ENCODE peak calls at places on chromosomes 5 and 9, in eight cellular contexts. W is neural progenitor cell, F is H9, Z is IMR-90, C is OCI-LY7, E is HCT116, K is H1, S is hepatocyte. O is an unnamed sample.

GRCh38 chr9:33988219-33988890 is 60.3 kb downstream of the UBAP2 start:
- DNase-seq in K (no peak), S (no peak), E (no peak), F (no peak), C (no peak), Z (peak; percentile 43), W (no peak), O (no peak)

GRCh38 chr9:125525846-125526619 is 181.0 kb downstream of the MAPKAP1 start:
- DNase-seq in Z (peak; percentile 89), C (no peak), W (no peak), K (no peak), E (no peak), F (no peak), S (no peak), O (peak; percentile 65)

GRCh38 chr5:159003045-159004030 is 96.4 kb downstream of the EBF1 start:
- DNase-seq in S (peak; percentile 30), W (no peak), Z (peak; percentile 37), C (no peak), E (no peak), F (no peak), K (no peak), O (no peak)

GRCh38 chr9:137021979-137022619 is 5.9 kb downstream of the ABCA2 start:
- DNase-seq in C (peak; percentile 89), K (peak; percentile 90), S (peak; percentile 88), W (peak; percentile 78), E (peak; percentile 92), F (peak; percentile 98), Z (peak; percentile 68), O (peak; percentile 97)

GRCh38 chr9:137520614-137521404 is 29.4 kb downstream of the PNPLA7 start:
- DNase-seq in K (no peak), F (no peak), C (no peak), W (no peak), Z (no peak), E (no peak), S (no peak), O (peak; percentile 69)

GRCh38 chr9:117392992-117393391 is 21.9 kb downstream of the ASTN2 start:
- DNase-seq in C (no peak), Z (no peak), S (no peak), W (no peak), E (no peak), F (peak; percentile 69), K (no peak), O (no peak)

GRCh38 chr9:104682642-104683041 is 11.7 kb upstream of the OR13D1 start:
- DNase-seq in F (no peak), C (peak; percentile 62), W (peak; percentile 73), Z (peak; percentile 51), S (peak; percentile 61), E (peak; percentile 53), K (no peak), O (no peak)

GRCh38 chr9:694499-695154 is 146.9 kb upstream of the DMRT1 start:
- DNase-seq in S (peak; percentile 32), F (no peak), W (no peak), K (no peak), C (no peak), E (no peak), Z (peak; percentile 93), O (peak; percentile 78)

GRCh38 chr5:79023323-79023722 is 38.2 kb upstream of the ARSB start:
- DNase-seq in Z (no peak), C (no peak), F (no peak), E (no peak), W (no peak), S (no peak), K (no peak), O (no peak)

GRCh38 chr5:490116-491094 is 33.8 kb downstream of the SLC9A3 start:
- DNase-seq in E (no peak), W (no peak), Z (no peak), K (no peak), C (no peak), S (no peak), F (no peak), O (no peak)

GRCh38 chr5:43432486-43433365 is 20.5 kb upstream of the CCL28 start:
- DNase-seq in Z (peak; percentile 52), S (peak; percentile 72), F (no peak), E (peak; percentile 31), K (no peak), W (no peak), C (no peak), O (peak; percentile 48)

GRCh38 chr5:141914154-141914743 is 9.4 kb upstream of the DELE1 start:
- DNase-seq in E (no peak), Z (no peak), S (peak; percentile 63), F (peak; percentile 81), W (peak; percentile 78), K (no peak), C (peak; percentile 31), O (peak; percentile 87)

GRCh38 chr5:177431317-177432142 is 5.1 kb downstream of the GRK6 start:
- DNase-seq in E (no peak), W (no peak), K (no peak), Z (no peak), S (no peak), F (no peak), C (peak; percentile 91), O (peak; percentile 75)

GRCh38 chr5:154211611-154212390 is 21.3 kb downstream of the GALNT10 start:
- DNase-seq in W (no peak), C (no peak), Z (peak; percentile 79), F (no peak), S (no peak), K (no peak), E (no peak), O (peak; percentile 79)

GRCh38 chr5:28344803-28345433 is 1306.5 kb upstream of the CDH9 start:
- DNase-seq in Z (no peak), W (peak; percentile 77), S (peak; percentile 74), E (no peak), K (peak; percentile 2), C (peak; percentile 35), F (peak; percentile 29), O (peak; percentile 27)

GRCh38 chr9:124707667-124708066 is 63.4 kb downstream of the NR6A1 start:
- DNase-seq in W (no peak), C (no peak), S (no peak), E (no peak), Z (no peak), F (no peak), K (no peak), O (no peak)

GRCh38 chr9:78678901-78679300 is 382.0 kb downstream of the PSAT1 start:
- DNase-seq in F (no peak), Z (no peak), K (no peak), W (no peak), C (no peak), S (no peak), E (no peak), O (no peak)

GRCh38 chr5:133193794-133194193 is 142.0 kb downstream of the HSPA4 start:
- DNase-seq in F (no peak), S (no peak), Z (no peak), C (no peak), E (no peak), W (no peak), K (no peak), O (no peak)

GRCh38 chr9:136267261-136268111 is 21.9 kb upstream of the QSOX2 start:
- DNase-seq in Z (peak; percentile 78), E (peak; percentile 56), K (peak; percentile 58), F (peak; percentile 90), W (peak; percentile 94), C (peak; percentile 90), S (peak; percentile 92), O (peak; percentile 100)

GRCh38 chr5:113824307-113824706 is 310.8 kb downstream of the YTHDC2 start:
- DNase-seq in C (no peak), Z (no peak), W (no peak), K (no peak), S (no peak), F (no peak), E (peak; percentile 10), O (no peak)

GRCh38 chr5:175448276-175448675 is 4.3 kb upstream of the DRD1 start:
- DNase-seq in F (no peak), W (peak; percentile 58), E (no peak), C (no peak), Z (no peak), S (no peak), K (no peak), O (no peak)

GRCh38 chr5:56735845-56736641 is 79.3 kb upstream of the MAP3K1 start:
- DNase-seq in C (peak; percentile 85), E (no peak), Z (no peak), S (no peak), F (no peak), W (no peak), K (no peak), O (no peak)

GRCh38 chr5:133589286-133589685 is 23.1 kb downstream of the FSTL4 start:
- DNase-seq in F (no peak), W (no peak), S (no peak), C (no peak), Z (no peak), E (no peak), K (no peak), O (no peak)

GRCh38 chr9:130872511-130872910 is 24.1 kb downstream of the QRFP start:
- DNase-seq in S (no peak), K (no peak), Z (no peak), F (no peak), C (no peak), E (no peak), W (no peak), O (no peak)
- H4K20me1 ChIP-seq in S (peaks cover 42% of the 10 kb centered on the region), K (peaks cover 8% of the 10 kb centered on the region), Z (peaks cover 38% of the 10 kb centered on the region), F (no peaks in the 10 kb centered on the region), C (no peaks in the 10 kb centered on the region), E (no peaks in the 10 kb centered on the region), W (peaks cover 60% of the 10 kb centered on the region), O (peaks cover 77% of the 10 kb centered on the region)

GRCh38 chr5:143349127-143349526 is 54.4 kb downstream of the NR3C1 start:
- DNase-seq in F (no peak), W (no peak), K (no peak), S (no peak), Z (peak; percentile 37), E (no peak), C (no peak), O (no peak)
- H3K4me1 ChIP-seq in F (no peaks in the 10 kb centered on the region), W (no peaks in the 10 kb centered on the region), K (no peaks in the 10 kb centered on the region), S (peaks cover 19% of the 10 kb centered on the region), Z (peaks cover 18% of the 10 kb centered on the region), E (peaks cover 12% of the 10 kb centered on the region), C (peaks cover 41% of the 10 kb centered on the region), O (peaks cover 51% of the 10 kb centered on the region)

GRCh38 chr5:151040211-151040747 is 19.9 kb downstream of the GPX3 start:
- DNase-seq in F (no peak), E (peak; percentile 43), C (no peak), Z (peak; percentile 33), S (peak; percentile 51), W (no peak), K (no peak), O (peak; percentile 83)
- H3K27ac ChIP-seq in F (no peak overlapping the region), E (peak overlapping the region; percentile 31), C (no peak overlapping the region), Z (no peak overlapping the region), S (peak overlapping the region; percentile 73), W (no peak overlapping the region), K (no peak overlapping the region), O (peak overlapping the region; percentile 5)

GRCh38 chr5:36929438-36929837 is 52.9 kb downstream of the NIPBL start:
- DNase-seq in W (no peak), K (no peak), F (no peak), C (no peak), E (no peak), S (no peak), Z (no peak), O (no peak)

GRCh38 chr5:36932699-36933098 is 56.1 kb downstream of the NIPBL start:
- DNase-seq in F (no peak), S (no peak), C (no peak), K (no peak), Z (no peak), E (no peak), W (no peak), O (no peak)

GRCh38 chr5:36932056-36932455 is 55.5 kb downstream of the NIPBL start:
- DNase-seq in Z (no peak), W (no peak), F (no peak), S (no peak), K (no peak), E (no peak), C (no peak), O (no peak)

GRCh38 chr5:36934740-36935356 is 58.3 kb downstream of the NIPBL start:
- DNase-seq in K (no peak), W (no peak), C (no peak), Z (peak; percentile 24), F (no peak), E (no peak), S (no peak), O (no peak)

GRCh38 chr5:36928947-36929346 is 52.4 kb downstream of the NIPBL start:
- DNase-seq in E (no peak), S (no peak), K (no peak), W (no peak), F (no peak), C (no peak), Z (peak; percentile 86), O (no peak)
- H4K20me1 ChIP-seq in E (peaks cover 23% of the 10 kb centered on the region), S (peaks cover 98% of the 10 kb centered on the region), K (peaks cover 6% of the 10 kb centered on the region), W (peaks cover 92% of the 10 kb centered on the region), F (no peaks in the 10 kb centered on the region), C (peaks cover 10% of the 10 kb centered on the region), Z (peaks cover 66% of the 10 kb centered on the region), O (peaks cover 73% of the 10 kb centered on the region)